ENCODE peak calls at places on chromosomes 6 and 20, in eight cellular contexts. K is fibroblast of gingiva, D is cardiac muscle cell, N is mesendoderm, O is LHCN-M2, Y is aorta, V is NCI-H774, L is NAMALWA. R is an unnamed sample.
A peak's percentile ranks its signal among the peaks of the same experiment; 100 is the strongest.

GRCh38 chr6:17167327-17167979 is 65.6 kb downstream of the STMND1 start:
- DNase-seq in Y (no peak), N (peak; percentile 96), V (peak; percentile 33), O (peak; percentile 39), D (peak; percentile 80), L (peak; percentile 10), K (peak; percentile 40), R (peak; percentile 76)

GRCh38 chr20:39264506-39265172 is 302.5 kb downstream of the DHX35 start:
- DNase-seq in L (peak; percentile 52), N (peak; percentile 89), D (peak; percentile 75), K (peak; percentile 48), O (peak; percentile 32), V (peak; percentile 56), Y (peak; percentile 66), R (peak; percentile 80)

GRCh38 chr6:65110031-65110430 is 597.0 kb downstream of the EYS start:
- DNase-seq in D (no peak), K (no peak), Y (no peak), N (no peak), V (no peak), O (no peak), L (no peak), R (no peak)

GRCh38 chr6:44166591-44167184 is 8.1 kb downstream of the CAPN11 start:
- DNase-seq in N (peak; percentile 62), O (no peak), L (no peak), V (no peak), D (no peak), Y (no peak), K (no peak), R (peak; percentile 31)

GRCh38 chr6:32613475-32613874 is 23.7 kb upstream of the HLA-DQA1 start:
- DNase-seq in L (no peak), O (no peak), Y (no peak), D (no peak), K (no peak), N (no peak), V (no peak), R (no peak)

GRCh38 chr20:50540620-50541605 is 30.7 kb downstream of the PTPN1 start:
- DNase-seq in N (peak; percentile 96), Y (no peak), K (peak; percentile 57), D (peak; percentile 19), O (peak; percentile 92), L (no peak), V (no peak), R (no peak)

GRCh38 chr6:107318100-107318736 is 141.1 kb downstream of the PDSS2 start:
- DNase-seq in O (peak; percentile 49), K (peak; percentile 46), D (peak; percentile 78), N (peak; percentile 78), Y (peak; percentile 44), V (peak; percentile 61), L (peak; percentile 72), R (peak; percentile 72)

GRCh38 chr6:90401933-90402830 is 105.5 kb upstream of the BACH2 start:
- DNase-seq in N (peak; percentile 37), V (no peak), L (peak; percentile 68), K (no peak), Y (no peak), D (no peak), O (no peak), R (no peak)

GRCh38 chr6:30071081-30071818 is 4.3 kb downstream of the PPP1R11 start:
- DNase-seq in Y (peak; percentile 54), V (no peak), L (no peak), K (peak; percentile 3), D (peak; percentile 69), O (no peak), N (no peak), R (peak; percentile 65)

GRCh38 chr6:10219510-10219909 is 195.4 kb downstream of the TFAP2A start:
- DNase-seq in D (no peak), Y (no peak), O (no peak), L (no peak), V (no peak), K (no peak), N (no peak), R (no peak)

GRCh38 chr6:160134779-160135547 is 13.3 kb downstream of the SLC22A1 start:
- DNase-seq in V (no peak), N (no peak), K (no peak), D (no peak), Y (no peak), L (no peak), O (no peak), R (no peak)

GRCh38 chr6:123393333-123393732 is 243.4 kb downstream of the TRDN start:
- DNase-seq in K (no peak), Y (no peak), V (peak; percentile 95), L (peak; percentile 35), N (peak; percentile 22), O (peak; percentile 37), D (no peak), R (no peak)

GRCh38 chr6:166815629-166816028 is 140.7 kb downstream of the RNASET2 start:
- DNase-seq in N (peak; percentile 7), Y (no peak), O (no peak), L (no peak), D (peak; percentile 60), K (no peak), V (no peak), R (peak; percentile 45)

GRCh38 chr6:168194732-168195565 is 115.9 kb upstream of the FRMD1 start:
- DNase-seq in L (no peak), Y (no peak), D (no peak), K (no peak), N (no peak), V (no peak), O (no peak), R (no peak)

GRCh38 chr20:59850018-59850641 is 83.3 kb downstream of the SYCP2 start:
- DNase-seq in N (peak; percentile 46), Y (peak; percentile 20), K (peak; percentile 16), V (peak; percentile 20), D (peak; percentile 30), L (peak; percentile 64), O (peak; percentile 41), R (peak; percentile 46)

GRCh38 chr6:109987196-109987595 is 9.1 kb downstream of the GPR6 start:
- DNase-seq in L (no peak), D (no peak), O (no peak), K (no peak), V (no peak), N (no peak), Y (no peak), R (no peak)

GRCh38 chr6:11729083-11729482 is 49.5 kb downstream of the ADTRP start:
- DNase-seq in V (no peak), L (no peak), K (no peak), Y (no peak), D (no peak), O (no peak), N (no peak), R (no peak)

GRCh38 chr6:160070831-160071230 is 50.8 kb upstream of the SLC22A1 start:
- DNase-seq in V (no peak), K (no peak), O (no peak), N (no peak), L (no peak), Y (no peak), D (no peak), R (no peak)

GRCh38 chr20:13200767-13201500 is 20.1 kb upstream of the ISM1 start:
- DNase-seq in N (peak; percentile 18), Y (no peak), D (no peak), V (peak; percentile 98), L (no peak), O (no peak), K (no peak), R (peak; percentile 92)

GRCh38 chr6:11288065-11288464 is 55.6 kb upstream of the NEDD9 start:
- DNase-seq in O (no peak), Y (no peak), V (peak; percentile 72), N (no peak), L (no peak), K (no peak), D (no peak), R (no peak)

GRCh38 chr6:163564536-163564935 is 150.0 kb downstream of the QKI start:
- DNase-seq in K (no peak), Y (no peak), L (no peak), O (peak; percentile 68), D (no peak), V (peak; percentile 23), N (no peak), R (no peak)

GRCh38 chr6:111715321-111715720 is 109.6 kb upstream of the TRAF3IP2 start:
- DNase-seq in V (no peak), N (no peak), D (no peak), O (no peak), K (no peak), L (no peak), Y (no peak), R (no peak)

GRCh38 chr6:100751590-100751989 is 129.5 kb downstream of the ASCC3 start:
- DNase-seq in D (no peak), L (no peak), V (no peak), N (no peak), Y (no peak), K (no peak), O (no peak), R (no peak)

GRCh38 chr6:84258268-84258667 is 30.8 kb upstream of the CEP162 start:
- DNase-seq in V (no peak), L (no peak), D (peak; percentile 5), Y (no peak), N (no peak), K (peak; percentile 49), O (peak; percentile 61), R (no peak)

GRCh38 chr20:64069614-64070243 is 6.7 kb downstream of the TCEA2 start:
- DNase-seq in K (no peak), L (no peak), Y (no peak), D (peak; percentile 63), V (no peak), O (no peak), N (peak; percentile 60), R (peak; percentile 83)

GRCh38 chr6:158142789-158143188 is 25.3 kb downstream of the SERAC1 start:
- DNase-seq in Y (no peak), N (no peak), O (peak; percentile 27), V (peak; percentile 45), L (no peak), K (peak; percentile 60), D (no peak), R (no peak)

GRCh38 chr6:90319044-90319443 is 22.4 kb upstream of the BACH2 start:
- DNase-seq in V (no peak), K (no peak), D (no peak), O (peak; percentile 1), Y (no peak), L (peak; percentile 66), N (no peak), R (no peak)

GRCh38 chr20:8853805-8854338 is 215.0 kb upstream of the PLCB4 start:
- DNase-seq in K (peak; percentile 77), L (peak; percentile 68), N (peak; percentile 85), D (peak; percentile 77), V (peak; percentile 31), Y (no peak), O (peak; percentile 88), R (peak; percentile 81)

GRCh38 chr20:37414133-37414532 is 68.2 kb downstream of the SRC start:
- DNase-seq in K (no peak), V (no peak), O (no peak), D (no peak), N (no peak), L (no peak), Y (no peak), R (peak; percentile 57)

GRCh38 chr6:153108320-153108719 is 22.8 kb downstream of the RGS17 start:
- DNase-seq in Y (no peak), K (peak; percentile 35), V (no peak), D (no peak), L (no peak), O (peak; percentile 57), N (peak; percentile 48), R (peak; percentile 19)

GRCh38 chr6:28139860-28140500 is 1.7 kb upstream of the ZKSCAN8 start:
- DNase-seq in Y (no peak), D (no peak), O (no peak), L (no peak), V (no peak), K (no peak), N (no peak), R (no peak)